ENCODE peak calls at places on chromosome 4, in five cellular contexts. V, H, R, X and I are unnamed samples.

GRCh38 chr4:107261241-107261874 is 225.2 kb upstream of the DKK2 start:
- DNase-seq in R (no peak), X (no peak), V (no peak), H (no peak), I (no peak)

GRCh38 chr4:39375478-39375877 is 9.3 kb upstream of the RFC1 start:
- DNase-seq in V (no peak), R (no peak), H (no peak), X (no peak), I (no peak)

GRCh38 chr4:102318526-102318925 is 26.8 kb downstream of the SLC39A8 start:
- DNase-seq in H (no peak), V (no peak), R (no peak), X (no peak), I (no peak)

GRCh38 chr4:138405934-138406567 is 163.9 kb upstream of the SLC7A11 start:
- DNase-seq in X (peak; percentile 37), H (peak; percentile 83), R (no peak), V (no peak), I (no peak)

GRCh38 chr4:37245391-37245954 is 930 bp downstream of the NWD2 start:
- DNase-seq in V (no peak), R (no peak), H (no peak), X (no peak), I (no peak)

GRCh38 chr4:129738175-129738574 is 642.2 kb downstream of the C4orf33 start:
- DNase-seq in H (no peak), V (no peak), R (no peak), X (no peak), I (no peak)

GRCh38 chr4:120842046-120842445 is 80.5 kb downstream of the PRDM5 start:
- DNase-seq in V (no peak), X (peak; percentile 64), H (peak; percentile 86), R (no peak), I (no peak)

GRCh38 chr4:173243321-173243720 is 74.7 kb downstream of the GALNT7 start:
- DNase-seq in R (no peak), V (no peak), H (peak; percentile 89), X (no peak), I (no peak)

GRCh38 chr4:159268607-159269006 is 165.7 kb downstream of the RAPGEF2 start:
- DNase-seq in V (no peak), H (no peak), R (no peak), X (no peak), I (no peak)

GRCh38 chr4:157204634-157205244 is 15.8 kb upstream of the GRIA2 start:
- DNase-seq in X (no peak), H (peak; percentile 19), R (no peak), V (no peak), I (no peak)

GRCh38 chr4:83191026-83191425 is 76.5 kb upstream of the PLAC8 start:
- DNase-seq in R (no peak), H (no peak), V (no peak), X (no peak), I (no peak)

GRCh38 chr4:6854098-6854744 is 55.4 kb upstream of the TBC1D14 start:
- DNase-seq in R (no peak), H (no peak), X (no peak), V (no peak), I (no peak)

GRCh38 chr4:1604706-1605205 is 79.4 kb downstream of the FAM53A start:
- DNase-seq in X (peak; percentile 92), V (no peak), H (no peak), R (no peak), I (no peak)

GRCh38 chr4:11687727-11688126 is 259.0 kb upstream of the HS3ST1 start:
- DNase-seq in R (no peak), X (no peak), V (no peak), H (no peak), I (no peak)

GRCh38 chr4:124872659-124873058 is 160.1 kb upstream of the ANKRD50 start:
- DNase-seq in X (no peak), H (no peak), R (no peak), V (no peak), I (no peak)

GRCh38 chr4:113407409-113407808 is 354.1 kb downstream of the CAMK2D start:
- DNase-seq in R (no peak), V (no peak), H (no peak), X (no peak), I (no peak)

GRCh38 chr4:77152421-77152820 is 4.6 kb upstream of the CCNG2 start:
- DNase-seq in X (no peak), H (peak; percentile 56), V (no peak), R (no peak), I (no peak)

GRCh38 chr4:1600811-1601532 is 83.1 kb downstream of the FAM53A start:
- DNase-seq in X (peak; percentile 81), V (no peak), R (no peak), H (no peak), I (no peak)

GRCh38 chr4:87823741-87824140 is 9.0 kb upstream of the MEPE start:
- DNase-seq in R (no peak), V (no peak), X (no peak), H (no peak), I (no peak)

GRCh38 chr4:94516067-94516466 is 64.3 kb downstream of the PDLIM5 start:
- DNase-seq in H (peak; percentile 78), R (no peak), V (no peak), X (peak; percentile 53), I (no peak)

GRCh38 chr4:173367946-173368345 is 2.8 kb upstream of the SAP30 start:
- DNase-seq in H (peak; percentile 30), V (no peak), X (peak; percentile 83), R (no peak), I (no peak)